ENCODE peak calls at places on chromosomes 12 and 14, in six cellular contexts. One of them, this sample, is unnamed.
A peak's percentile ranks its signal among the peaks of the same experiment; 100 is the strongest.

GRCh38 chr12:51821423-51822260 is 26.9 kb downstream of the FIGNL2 start:
- DNase-seq in HCT116: no peak
- DNase-seq in A549: no peak
- DNase-seq in IMR-90: no peak
- DNase-seq in adrenal gland: no peak
- DNase-seq in uterus: no peak
- DNase-seq in this sample: no peak

GRCh38 chr12:124716208-124717141 is 147.2 kb downstream of the SCARB1 start:
- DNase-seq in IMR-90: no peak
- DNase-seq in uterus: no peak
- DNase-seq in HCT116: no peak
- DNase-seq in adrenal gland: no peak
- DNase-seq in A549: no peak
- DNase-seq in this sample: peak; percentile 94

GRCh38 chr12:40020261-40020691 is 85.6 kb downstream of the SLC2A13 start:
- DNase-seq in adrenal gland: no peak
- DNase-seq in HCT116: no peak
- DNase-seq in uterus: no peak
- DNase-seq in IMR-90: no peak
- DNase-seq in A549: no peak
- DNase-seq in this sample: no peak

GRCh38 chr14:23177181-23177580 is 6.3 kb downstream of the SLC7A8 start:
- DNase-seq in adrenal gland: no peak
- DNase-seq in IMR-90: no peak
- DNase-seq in uterus: no peak
- DNase-seq in HCT116: no peak
- DNase-seq in A549: no peak
- DNase-seq in this sample: no peak

GRCh38 chr12:473863-474577 is 14.3 kb downstream of the B4GALNT3 start:
- DNase-seq in adrenal gland: no peak
- DNase-seq in HCT116: no peak
- DNase-seq in uterus: no peak
- DNase-seq in IMR-90: no peak
- DNase-seq in A549: no peak
- DNase-seq in this sample: no peak

GRCh38 chr12:127964717-127965116 is 302.3 kb upstream of the TMEM132C start:
- DNase-seq in uterus: no peak
- DNase-seq in IMR-90: no peak
- DNase-seq in HCT116: no peak
- DNase-seq in adrenal gland: peak; percentile 18
- DNase-seq in A549: no peak
- DNase-seq in this sample: no peak

GRCh38 chr14:50601405-50601804 is 41.5 kb downstream of the ATL1 start:
- DNase-seq in HCT116: no peak
- DNase-seq in uterus: no peak
- DNase-seq in adrenal gland: no peak
- DNase-seq in IMR-90: no peak
- DNase-seq in A549: no peak
- DNase-seq in this sample: no peak

GRCh38 chr14:35534884-35535793 is 1.2 kb downstream of the INSM2 start:
- DNase-seq in IMR-90: peak; percentile 62
- DNase-seq in HCT116: no peak
- DNase-seq in adrenal gland: peak; percentile 77
- DNase-seq in uterus: peak; percentile 53
- DNase-seq in A549: peak; percentile 33
- DNase-seq in this sample: peak; percentile 63

GRCh38 chr12:132148368-132149045 is 4.2 kb downstream of the NOC4L start:
- DNase-seq in A549: no peak
- DNase-seq in IMR-90: no peak
- DNase-seq in uterus: no peak
- DNase-seq in HCT116: no peak
- DNase-seq in adrenal gland: no peak
- DNase-seq in this sample: no peak

GRCh38 chr12:121009744-121010143 is 6.5 kb downstream of the C12orf43 start:
- DNase-seq in HCT116: peak; percentile 54
- DNase-seq in uterus: no peak
- DNase-seq in A549: peak; percentile 70
- DNase-seq in adrenal gland: no peak
- DNase-seq in IMR-90: peak; percentile 42
- DNase-seq in this sample: peak; percentile 13

GRCh38 chr12:59166457-59166856 is 246.2 kb upstream of the LRIG3 start:
- DNase-seq in A549: no peak
- DNase-seq in IMR-90: no peak
- DNase-seq in uterus: no peak
- DNase-seq in adrenal gland: no peak
- DNase-seq in HCT116: no peak
- DNase-seq in this sample: no peak

GRCh38 chr14:68814376-68815287 is 21.8 kb upstream of the ZFP36L1 start:
- DNase-seq in uterus: no peak
- DNase-seq in A549: peak; percentile 78
- DNase-seq in adrenal gland: peak; percentile 63
- DNase-seq in HCT116: no peak
- DNase-seq in IMR-90: peak; percentile 68
- DNase-seq in this sample: peak; percentile 38

GRCh38 chr12:12716151-12716844 is 870 bp upstream of the CDKN1B start:
- DNase-seq in uterus: no peak
- DNase-seq in A549: no peak
- DNase-seq in IMR-90: peak; percentile 31
- DNase-seq in adrenal gland: no peak
- DNase-seq in HCT116: no peak
- DNase-seq in this sample: peak; percentile 18

DNA sequence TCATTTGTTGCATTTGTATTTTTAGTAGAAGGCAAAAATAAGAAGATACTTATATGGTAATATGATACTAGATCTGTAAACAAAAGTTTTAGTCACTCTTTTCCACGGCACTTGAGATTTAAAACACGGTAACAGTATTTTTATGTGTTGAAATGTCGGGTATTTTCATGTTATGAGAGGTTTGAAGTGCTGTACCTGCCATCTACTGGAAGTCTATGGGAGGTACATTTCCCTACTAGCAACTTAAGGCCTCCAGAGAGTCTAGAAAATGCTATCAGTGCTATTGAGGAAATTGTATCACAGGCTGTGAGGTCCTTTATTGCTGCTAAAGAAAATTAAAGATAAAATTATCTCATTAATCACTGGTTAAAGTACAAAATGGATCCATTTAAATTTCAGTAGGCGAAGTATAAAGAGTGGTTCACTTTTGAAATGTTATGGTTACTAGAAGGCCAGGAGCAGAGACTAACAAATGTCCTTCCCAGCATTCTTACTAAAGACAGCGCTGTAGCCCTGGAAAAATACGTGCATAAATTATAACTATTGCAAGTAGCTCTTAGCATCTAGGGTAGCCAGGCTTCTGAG is 77.6 kb upstream of the PRKD1 start:
- DNase-seq in HCT116: no peak
- DNase-seq in adrenal gland: peak; percentile 26
- DNase-seq in uterus: no peak
- DNase-seq in IMR-90: peak; percentile 89
- DNase-seq in A549: peak; percentile 18
- DNase-seq in this sample: no peak
- TF ChIP-seq CTCF in HCT116: peak; percentile 16
- TF ChIP-seq CTCF in adrenal gland: peak; percentile 62
- TF ChIP-seq CTCF in uterus: peak; percentile 64
- TF ChIP-seq CTCF in IMR-90: peak; percentile 87
- TF ChIP-seq CTCF in A549: peak; percentile 72
- TF ChIP-seq CTCF in this sample: peak; percentile 24

DNA sequence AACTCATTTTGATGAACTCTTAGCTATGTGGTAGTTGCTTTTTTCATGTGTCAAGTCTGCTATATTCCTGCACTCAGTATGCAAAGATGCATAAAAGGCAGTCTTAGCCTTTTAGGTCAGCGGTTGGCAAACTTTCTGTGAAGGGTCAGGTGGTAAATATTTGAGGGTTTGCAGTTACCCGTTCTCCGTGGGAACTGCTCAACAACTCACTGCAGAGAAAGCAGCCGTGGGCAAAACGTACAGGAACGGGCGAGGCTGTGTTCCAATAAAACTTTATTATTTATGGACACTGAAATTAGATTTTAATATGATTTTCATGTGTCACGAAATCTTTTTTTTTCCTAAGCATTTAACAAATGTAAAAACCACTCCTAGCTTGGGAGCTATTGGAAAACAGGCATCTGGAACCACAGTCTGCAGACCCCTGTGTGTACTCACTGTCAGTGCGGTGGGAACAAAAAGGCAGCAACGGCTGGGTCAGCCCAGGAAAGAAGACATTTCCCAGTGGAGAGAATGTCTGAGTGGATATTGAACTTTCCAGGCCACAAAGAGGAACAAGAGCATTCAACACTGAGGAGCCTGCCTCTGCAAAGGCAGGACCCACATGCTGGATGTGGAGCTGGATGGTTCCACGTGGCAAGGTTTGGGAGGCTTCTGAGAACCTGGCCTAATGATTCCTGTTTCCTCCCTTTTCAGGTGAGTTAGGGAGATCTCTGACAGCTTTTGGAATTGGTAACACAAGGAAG is 3.5 kb upstream of the ACACB start:
- DNase-seq in uterus: no peak
- DNase-seq in adrenal gland: no peak
- DNase-seq in A549: no peak
- DNase-seq in HCT116: no peak
- DNase-seq in IMR-90: no peak
- DNase-seq in this sample: peak; percentile 28
- TF ChIP-seq POLR2A in uterus: no peak
- TF ChIP-seq POLR2A in adrenal gland: no peak
- TF ChIP-seq POLR2A in A549: no peak
- TF ChIP-seq POLR2A in HCT116: no peak
- TF ChIP-seq POLR2A in IMR-90: no peak
- TF ChIP-seq POLR2A in this sample: no peak

GRCh38 chr12:34340534-34341361 is 318.5 kb downstream of the ALG10 start:
- DNase-seq in HCT116: no peak
- DNase-seq in A549: no peak
- DNase-seq in IMR-90: no peak
- DNase-seq in uterus: no peak
- DNase-seq in adrenal gland: no peak
- DNase-seq in this sample: no peak
- H3K9me3 ChIP-seq in HCT116: no peaks in the 10 kb centered on the region
- H3K9me3 ChIP-seq in A549: no peaks in the 10 kb centered on the region
- H3K9me3 ChIP-seq in IMR-90: peaks cover 32% of the 10 kb centered on the region
- H3K9me3 ChIP-seq in uterus: peaks cover 27% of the 10 kb centered on the region
- H3K9me3 ChIP-seq in adrenal gland: no peaks in the 10 kb centered on the region
- H3K9me3 ChIP-seq in this sample: no peaks in the 10 kb centered on the region

DNA sequence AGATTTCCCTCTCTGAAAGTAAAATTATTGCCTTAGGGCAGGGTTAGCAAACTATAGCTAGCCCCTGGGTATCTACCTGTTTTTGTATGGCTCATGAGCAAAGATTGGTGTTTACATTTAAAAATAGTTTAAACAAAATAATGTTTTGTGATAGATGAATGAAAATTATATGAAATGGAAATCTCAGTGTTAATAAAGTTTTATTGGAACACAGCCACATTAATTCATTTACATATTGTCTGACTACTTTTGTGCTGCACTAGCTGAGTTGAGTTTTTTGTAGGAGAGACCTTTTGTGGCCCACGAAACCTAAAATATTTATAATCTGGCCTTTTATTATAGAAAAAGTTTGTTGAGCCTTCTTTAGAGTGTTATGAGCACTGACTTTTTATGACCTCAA is 48.5 kb downstream of the ADIPOR2 start:
- DNase-seq in adrenal gland: no peak
- DNase-seq in IMR-90: no peak
- DNase-seq in uterus: no peak
- DNase-seq in HCT116: no peak
- DNase-seq in A549: no peak
- DNase-seq in this sample: no peak
- TF ChIP-seq CTCF in adrenal gland: no peak
- TF ChIP-seq CTCF in IMR-90: no peak
- TF ChIP-seq CTCF in uterus: no peak
- TF ChIP-seq CTCF in HCT116: no peak
- TF ChIP-seq CTCF in A549: no peak
- TF ChIP-seq CTCF in this sample: no peak